ENCODE peak calls at places on chromosomes 6 and 20, in six cellular contexts. K is activated CD4-positive, alpha-beta T cell treated with anti-CD3 and anti-CD28 coated beads for 36 hours; G is NCI-H2081; Q is foreskin melanocyte; M is germinal center; S is T-cell. D is an unnamed sample.

GRCh38 chr6:124962617-124963415 is 579 bp downstream of the RNF217 start:
- DNase-seq in K (peak), G (peak), Q (no peak), M (no peak), S (no peak), D (no peak)

GRCh38 chr6:69232506-69233194 is 564.2 kb downstream of the LMBRD1 start:
- DNase-seq in K (peak), G (peak), Q (peak), M (peak), S (peak), D (peak)

GRCh38 chr6:30826961-30827342 is 57.4 kb upstream of the DDR1 start:
- DNase-seq in K (peak), G (no peak), Q (no peak), M (no peak), S (no peak), D (no peak)

GRCh38 chr6:20539387-20539786 is 5.1 kb downstream of the CDKAL1 start:
- DNase-seq in K (no peak), G (no peak), Q (no peak), M (no peak), S (no peak), D (no peak)

GRCh38 chr6:5084787-5085637 is at the start of gene PPP1R3G:
- DNase-seq in K (peak), G (peak), Q (no peak), M (peak), S (no peak), D (no peak)

GRCh38 chr6:165655191-165655590 is 7.8 kb downstream of the PDE10A start:
- DNase-seq in K (no peak), G (no peak), Q (no peak), M (no peak), S (no peak), D (no peak)

GRCh38 chr6:42451146-42451594 is 556 bp downstream of the TRERF1 start:
- DNase-seq in K (peak), G (no peak), Q (no peak), M (peak), S (no peak), D (peak)

GRCh38 chr20:63045401-63045800 is 38.6 kb upstream of the BHLHE23 start:
- DNase-seq in K (no peak), G (no peak), Q (no peak), M (no peak), S (no peak), D (no peak)

GRCh38 chr6:36160147-36160760 is 29.9 kb downstream of the MAPK13 start:
- DNase-seq in K (no peak), G (no peak), Q (peak), M (no peak), S (no peak), D (no peak)

GRCh38 chr6:110875548-110876169 is 1.1 kb downstream of the AMD1 start:
- DNase-seq in K (peak), G (peak), Q (peak), M (peak), S (peak), D (no peak)

GRCh38 chr6:36780517-36781210 is 58.6 kb downstream of the CPNE5 start:
- DNase-seq in K (no peak), G (no peak), Q (no peak), M (peak), S (no peak), D (peak)

D was measured in SHP77 treated with DMSO at 0.1 percent for 48 hours.